ENCODE peak calls at places on chromosomes 7 and 10, in six cellular contexts. X is PC-9; A is CD8-positive, alpha-beta memory T cell; O is aorta; C is AG04450; L is cardiac fibroblast. Y is an unnamed sample.

GRCh38 chr10:98528785-98529183 is 82.0 kb upstream of the HPS1 start:
- DNase-seq in X (no peak), A (no peak), O (no peak), C (no peak), L (no peak), Y (peak; percentile 81)

GRCh38 chr7:104650991-104651680 is 322.7 kb downstream of the LHFPL3 start:
- DNase-seq in X (no peak), A (no peak), O (no peak), C (no peak), L (no peak), Y (no peak)

GRCh38 chr10:84510121-84510520 is 181.7 kb downstream of the CCSER2 start:
- DNase-seq in X (no peak), A (no peak), O (no peak), C (peak; percentile 46), L (peak; percentile 14), Y (peak; percentile 43)

GRCh38 chr7:3120513-3120912 is 76.8 kb upstream of the CARD11 start:
- DNase-seq in X (no peak), A (no peak), O (no peak), C (no peak), L (no peak), Y (no peak)

GRCh38 chr7:159099711-159100231 is 44.9 kb downstream of the VIPR2 start:
- DNase-seq in X (no peak), A (no peak), O (peak; percentile 44), C (no peak), L (no peak), Y (no peak)

GRCh38 chr10:11525503-11525902 is 85.9 kb downstream of the USP6NL start:
- DNase-seq in X (no peak), A (no peak), O (peak; percentile 88), C (no peak), L (peak; percentile 89), Y (peak; percentile 82)

GRCh38 chr10:54469587-54470323 is 331.3 kb downstream of the PCDH15 start:
- DNase-seq in X (no peak), A (no peak), O (no peak), C (no peak), L (no peak), Y (no peak)

GRCh38 chr10:12061124-12061523 is 7.6 kb upstream of the DHTKD1 start:
- DNase-seq in X (no peak), A (no peak), O (no peak), C (no peak), L (no peak), Y (no peak)

GRCh38 chr10:102300289-102300843 is 55.0 kb downstream of the GBF1 start:
- DNase-seq in X (no peak), A (no peak), O (no peak), C (peak; percentile 46), L (peak; percentile 67), Y (peak; percentile 77)

GRCh38 chr10:117137911-117138642 is at the start of gene VAX1:
- DNase-seq in X (no peak), A (no peak), O (no peak), C (no peak), L (no peak), Y (no peak)

GRCh38 chr7:131667699-131668098 is 111.3 kb upstream of the PODXL start:
- DNase-seq in X (no peak), A (no peak), O (no peak), C (no peak), L (no peak), Y (no peak)

GRCh38 chr7:49398236-49398635 is 375.2 kb upstream of the VWC2 start:
- DNase-seq in X (no peak), A (no peak), O (no peak), C (no peak), L (no peak), Y (peak; percentile 3)

GRCh38 chr10:86535057-86535882 is 13.7 kb upstream of the WAPL start:
- DNase-seq in X (peak; percentile 74), A (peak; percentile 19), O (peak; percentile 82), C (no peak), L (peak; percentile 32), Y (peak; percentile 42)

GRCh38 chr10:86538547-86538946 is 17.0 kb upstream of the WAPL start:
- DNase-seq in X (no peak), A (no peak), O (peak; percentile 61), C (no peak), L (no peak), Y (peak; percentile 29)

GRCh38 chr10:86533328-86533727 is 11.7 kb upstream of the WAPL start:
- DNase-seq in X (no peak), A (no peak), O (no peak), C (no peak), L (no peak), Y (no peak)

GRCh38 chr10:86536294-86536861 is 14.8 kb upstream of the WAPL start:
- DNase-seq in X (no peak), A (peak; percentile 41), O (peak; percentile 46), C (no peak), L (no peak), Y (no peak)
- H3K4me3 ChIP-seq in X (peak overlapping the region; percentile 85), A (peak overlapping the region; percentile 47), O (no peak overlapping the region), C (no peak overlapping the region), L (no peak overlapping the region), Y (no peak overlapping the region)

DNA sequence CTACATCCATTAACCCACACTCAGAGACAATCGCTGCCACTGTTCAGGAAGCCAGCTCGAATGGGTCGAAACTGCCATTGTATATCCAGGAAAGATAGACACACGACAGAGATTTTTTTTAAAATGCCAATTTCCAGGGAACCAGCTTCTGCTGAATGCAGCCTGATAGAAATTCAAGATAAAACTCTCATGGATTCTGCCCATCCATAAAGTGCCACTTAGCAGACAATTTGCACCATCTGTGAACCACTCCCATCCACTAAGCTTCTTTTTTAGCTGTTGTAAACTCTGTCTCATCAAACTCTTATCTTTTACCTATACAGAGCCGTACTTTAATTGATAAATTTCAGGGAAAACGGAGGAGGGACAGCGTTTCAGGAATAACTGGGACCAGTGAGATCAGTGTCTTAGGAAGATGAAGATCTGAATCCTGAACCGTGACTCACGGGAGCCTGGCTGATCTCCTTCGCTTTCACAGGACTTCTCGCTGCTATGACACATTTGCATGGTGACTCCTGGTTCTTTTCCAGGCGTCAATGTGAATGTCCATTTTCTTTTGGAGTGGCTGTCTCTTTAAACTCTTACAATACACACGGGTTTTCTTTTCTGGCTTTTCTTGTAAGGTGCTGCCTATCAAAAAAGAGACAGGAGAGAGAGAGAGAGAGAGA is 103.4 kb downstream of the FAM204A start:
- DNase-seq in X (no peak), A (no peak), O (no peak), C (no peak), L (no peak), Y (peak; percentile 70)
- H3K4me3 ChIP-seq in X (no peak overlapping the region), A (no peak overlapping the region), O (no peak overlapping the region), C (no peak overlapping the region), L (no peak overlapping the region), Y (no peak overlapping the region)

GRCh38 chr10:79105164-79105739 is 36.5 kb downstream of the ZMIZ1 start:
- DNase-seq in X (no peak), A (no peak), O (no peak), C (no peak), L (no peak), Y (no peak)

GRCh38 chr10:79105818-79106217 is 37.1 kb downstream of the ZMIZ1 start:
- DNase-seq in X (no peak), A (no peak), O (no peak), C (no peak), L (no peak), Y (no peak)

GRCh38 chr10:79108728-79109127 is 40.0 kb downstream of the ZMIZ1 start:
- DNase-seq in X (no peak), A (no peak), O (no peak), C (no peak), L (no peak), Y (no peak)

GRCh38 chr10:79106251-79106650 is 37.5 kb downstream of the ZMIZ1 start:
- DNase-seq in X (no peak), A (no peak), O (no peak), C (no peak), L (no peak), Y (no peak)

GRCh38 chr10:79106651-79107050 is 37.9 kb downstream of the ZMIZ1 start:
- DNase-seq in X (no peak), A (no peak), O (no peak), C (no peak), L (no peak), Y (no peak)
- H3K4me3 ChIP-seq in X (no peak overlapping the region), A (no peak overlapping the region), O (no peak overlapping the region), C (no peak overlapping the region), L (no peak overlapping the region), Y (no peak overlapping the region)

GRCh38 chr10:60737242-60737641 is 41.0 kb upstream of the CDK1 start:
- DNase-seq in X (no peak), A (no peak), O (no peak), C (no peak), L (no peak), Y (no peak)
- H3K4me3 ChIP-seq in X (no peak overlapping the region), A (no peak overlapping the region), O (no peak overlapping the region), C (no peak overlapping the region), L (no peak overlapping the region), Y (no peak overlapping the region)

DNA sequence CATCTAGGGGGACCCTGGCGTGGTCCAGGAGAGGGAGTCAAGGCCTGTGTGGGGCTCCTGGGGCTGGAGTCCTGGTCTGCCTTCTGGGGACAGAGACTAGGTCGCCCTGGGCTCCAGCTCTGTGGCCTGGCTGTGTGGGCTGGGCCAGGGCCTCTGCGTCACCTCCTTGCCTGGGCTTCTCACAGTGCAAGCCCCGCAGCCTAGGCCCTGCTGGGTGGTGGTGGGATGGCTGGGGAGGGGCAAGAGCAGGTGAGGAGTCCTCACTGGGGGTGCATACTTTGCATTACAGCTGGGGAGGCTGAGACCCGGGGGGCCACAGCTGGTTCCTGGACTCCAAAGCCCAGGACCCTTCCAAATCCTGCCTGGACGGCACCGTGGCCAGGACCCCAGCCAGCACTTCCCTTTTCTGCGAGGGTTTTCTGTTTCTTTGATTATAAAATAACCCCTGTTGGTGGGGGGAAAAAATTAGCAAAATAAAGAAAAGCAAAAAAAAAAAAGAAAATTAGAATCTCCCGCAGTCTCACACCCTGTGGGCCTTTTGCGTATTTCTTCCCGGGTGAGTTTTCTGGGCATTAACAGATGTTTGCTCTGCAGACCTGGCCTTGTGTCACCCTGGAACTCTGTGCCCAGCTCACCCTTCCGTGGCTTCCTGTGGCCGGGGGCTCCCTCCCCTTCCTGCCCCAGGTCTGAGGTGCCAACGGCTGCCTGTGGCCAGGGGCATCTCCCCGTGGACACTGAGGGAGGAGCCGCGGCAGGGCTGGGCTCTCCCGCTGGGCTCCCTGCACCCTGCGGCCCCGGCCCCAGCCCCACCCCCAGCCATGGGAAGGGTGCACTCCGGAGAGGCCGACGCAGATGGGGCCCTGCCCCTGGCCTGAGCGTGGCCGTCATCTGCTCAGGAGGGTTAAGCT is 23.7 kb downstream of the PWWP2B start:
- DNase-seq in X (peak; percentile 77), A (no peak), O (no peak), C (no peak), L (no peak), Y (no peak)
- H3K4me3 ChIP-seq in X (peak overlapping the region; percentile 27), A (no peak overlapping the region), O (no peak overlapping the region), C (no peak overlapping the region), L (no peak overlapping the region), Y (no peak overlapping the region)

GRCh38 chr10:132941640-132942051 is 724 bp downstream of the CFAP46 start:
- DNase-seq in X (no peak), A (no peak), O (no peak), C (no peak), L (no peak), Y (no peak)

GRCh38 chr10:132942101-132942739 is at the start of gene CFAP46:
- DNase-seq in X (no peak), A (no peak), O (peak; percentile 52), C (no peak), L (peak; percentile 65), Y (peak; percentile 30)

GRCh38 chr10:132943555-132944404 is 1.4 kb upstream of the CFAP46 start:
- DNase-seq in X (no peak), A (no peak), O (no peak), C (no peak), L (no peak), Y (no peak)

GRCh38 chr10:132944510-132944909 is 2.1 kb upstream of the CFAP46 start:
- DNase-seq in X (no peak), A (no peak), O (no peak), C (no peak), L (no peak), Y (no peak)

GRCh38 chr10:132942740-132943554 is 577 bp upstream of the CFAP46 start:
- DNase-seq in X (no peak), A (no peak), O (peak; percentile 41), C (no peak), L (no peak), Y (no peak)
- H3K4me3 ChIP-seq in X (no peak overlapping the region), A (no peak overlapping the region), O (no peak overlapping the region), C (peak overlapping the region; percentile 59), L (peak overlapping the region; percentile 52), Y (peak overlapping the region; percentile 37)